ENCODE peak calls at places on chromosomes 7 and 10, in five cellular contexts. L is astrocyte, P is tibial artery, Q is SK-N-SH, F is dorsolateral prefrontal cortex. D is an unnamed sample.

GRCh38 chr10:52525761-52526160 is 211.7 kb downstream of the DKK1 start:
- DNase-seq in Q (no peak), L (peak; percentile 70), P (no peak), F (no peak), D (peak; percentile 24)

GRCh38 chr7:156665101-156665500 is 24.5 kb downstream of the RNF32 start:
- DNase-seq in P (no peak), F (no peak), Q (no peak), L (peak; percentile 25), D (no peak)

GRCh38 chr7:83210459-83210858 is 47.8 kb upstream of the PCLO start:
- DNase-seq in L (no peak), P (no peak), Q (no peak), F (no peak), D (no peak)

GRCh38 chr7:98394377-98394836 is 6.5 kb downstream of the BAIAP2L1 start:
- DNase-seq in L (peak; percentile 90), F (no peak), P (no peak), Q (no peak), D (peak; percentile 55)

GRCh38 chr7:148856035-148856881 is 27.8 kb downstream of the EZH2 start:
- DNase-seq in F (no peak), Q (peak; percentile 64), P (peak; percentile 25), L (no peak), D (no peak)

GRCh38 chr7:102451371-102452054 is 13.2 kb downstream of the ALKBH4 start:
- DNase-seq in P (no peak), Q (peak; percentile 99), L (no peak), F (no peak), D (no peak)

GRCh38 chr10:784759-785538 is 95.5 kb upstream of the DIP2C start:
- DNase-seq in P (peak; percentile 54), Q (peak; percentile 87), F (peak; percentile 79), L (peak; percentile 77), D (peak; percentile 42)

GRCh38 chr10:17713133-17713532 is 38.9 kb upstream of the TMEM236 start:
- DNase-seq in P (no peak), Q (peak; percentile 49), F (no peak), L (no peak), D (no peak)

GRCh38 chr7:23347007-23347681 is 48.0 kb downstream of the MALSU1 start:
- DNase-seq in Q (no peak), F (no peak), P (no peak), L (no peak), D (no peak)

GRCh38 chr7:157744786-157745601 is 408.2 kb downstream of the DNAJB6 start:
- DNase-seq in P (no peak), F (no peak), Q (no peak), L (no peak), D (no peak)

GRCh38 chr10:13969792-13970140 is 361.0 kb downstream of the FRMD4A start:
- DNase-seq in F (no peak), L (no peak), P (no peak), Q (no peak), D (no peak)

GRCh38 chr7:50068026-50068425 is 25.0 kb downstream of the ZPBP start:
- DNase-seq in Q (no peak), F (no peak), P (no peak), L (peak; percentile 4), D (no peak)

GRCh38 chr10:133013478-133013877 is 71.1 kb upstream of the CFAP46 start:
- DNase-seq in P (no peak), L (no peak), F (no peak), Q (no peak), D (no peak)

GRCh38 chr10:35217458-35217857 is 90.8 kb downstream of the CREM start:
- DNase-seq in P (no peak), L (peak; percentile 3), Q (no peak), F (no peak), D (no peak)

GRCh38 chr7:106071999-106072714 is 40.0 kb downstream of the SYPL1 start:
- DNase-seq in F (no peak), Q (peak; percentile 71), P (no peak), L (no peak), D (no peak)

GRCh38 chr10:71740069-71740468 is 20.5 kb upstream of the C10orf105 start:
- DNase-seq in P (peak; percentile 68), L (peak; percentile 26), Q (no peak), F (no peak), D (peak; percentile 63)

GRCh38 chr10:96756111-96756903 is 36.0 kb upstream of the PIK3AP1 start:
- DNase-seq in F (no peak), Q (no peak), P (no peak), L (no peak), D (no peak)

GRCh38 chr10:22477365-22478287 is 132.3 kb downstream of the SPAG6 start:
- DNase-seq in F (no peak), Q (peak; percentile 20), P (no peak), L (no peak), D (no peak)
- H3K27me3 ChIP-seq in F (no peaks in the 10 kb centered on the region), Q (peaks cover 12% of the 10 kb centered on the region), P (peaks cover 51% of the 10 kb centered on the region), L (peaks cover 58% of the 10 kb centered on the region), D (peaks cover 66% of the 10 kb centered on the region)

DNA sequence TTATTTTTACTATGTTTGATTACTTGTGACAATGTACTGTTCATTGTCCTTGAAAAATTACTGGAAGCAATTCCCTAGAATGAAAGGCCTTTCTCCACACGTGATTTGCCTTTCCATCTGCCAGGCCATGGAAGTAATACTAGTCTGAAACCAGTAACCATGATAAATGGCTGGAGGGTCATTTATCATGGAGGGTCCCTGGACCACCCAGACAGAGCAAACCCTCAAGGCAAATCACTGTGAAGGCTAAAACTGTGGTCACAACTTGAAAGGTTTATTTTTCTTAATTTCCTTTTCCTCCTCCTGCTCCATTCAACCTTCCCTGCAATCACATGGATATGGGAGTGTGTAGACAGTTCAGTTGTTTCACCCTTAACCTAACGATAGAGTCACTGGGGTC is 16.4 kb downstream of the BRAF start:
- DNase-seq in L (no peak), P (no peak), F (no peak), Q (no peak), D (no peak)
- TF ChIP-seq CTCF in L (no peak), P (no peak), F (no peak), Q (no peak), D (no peak)

GRCh38 chr10:99924856-99925255 is 84.9 kb downstream of the DNMBP start:
- DNase-seq in F (no peak), P (no peak), L (no peak), Q (no peak), D (no peak)

GRCh38 chr10:99929360-99929759 is 80.4 kb downstream of the DNMBP start:
- DNase-seq in F (no peak), P (no peak), Q (no peak), L (no peak), D (no peak)

GRCh38 chr10:99930731-99931550 is 78.8 kb downstream of the DNMBP start:
- DNase-seq in P (no peak), L (peak; percentile 81), Q (no peak), F (no peak), D (no peak)

GRCh38 chr10:99926925-99927718 is 82.6 kb downstream of the DNMBP start:
- DNase-seq in Q (no peak), P (peak; percentile 32), F (no peak), L (peak; percentile 63), D (no peak)

DNA sequence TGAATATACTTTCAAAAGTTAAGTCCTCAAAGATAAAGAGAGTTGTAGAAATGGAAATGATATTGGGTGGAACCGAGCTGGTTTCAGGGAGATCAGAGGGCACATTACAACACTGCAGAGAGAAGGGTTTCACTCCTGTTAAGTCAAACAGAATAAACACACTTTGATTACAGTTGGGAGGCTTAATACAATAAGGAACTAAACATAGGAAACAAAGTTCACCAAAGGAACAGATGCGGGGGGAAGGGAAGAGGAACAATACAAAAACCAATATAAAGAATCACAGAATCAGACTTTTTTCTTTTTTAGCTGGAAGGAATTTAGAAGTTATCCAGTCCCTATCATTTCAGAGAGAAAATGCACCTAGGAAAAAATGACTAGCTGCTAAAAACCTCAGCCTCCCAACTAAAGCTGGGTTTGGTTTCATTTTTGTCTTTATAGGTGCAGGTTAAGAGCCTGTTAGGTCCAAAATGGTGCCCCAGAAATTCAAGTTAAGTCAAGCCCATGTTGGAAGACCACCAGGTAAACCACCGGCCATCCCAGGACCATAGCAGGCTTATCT is 81.9 kb downstream of the DNMBP start:
- DNase-seq in Q (no peak), L (no peak), F (no peak), P (no peak), D (no peak)
- H3K4me3 ChIP-seq in Q (no peak overlapping the region), L (no peak overlapping the region), F (no peak overlapping the region), P (no peak overlapping the region), D (no peak overlapping the region)

GRCh38 chr10:49691588-49691987 is 12.1 kb downstream of the C10orf53 start:
- DNase-seq in F (no peak), Q (no peak), L (no peak), P (no peak), D (no peak)

GRCh38 chr10:49686651-49687050 is 7.2 kb downstream of the C10orf53 start:
- DNase-seq in L (no peak), F (no peak), P (no peak), Q (no peak), D (no peak)

GRCh38 chr10:49688920-49689319 is 9.5 kb downstream of the C10orf53 start:
- DNase-seq in Q (no peak), L (no peak), P (no peak), F (no peak), D (no peak)

GRCh38 chr10:49690673-49691356 is 11.4 kb downstream of the C10orf53 start:
- DNase-seq in P (no peak), F (no peak), Q (peak; percentile 70), L (no peak), D (no peak)

GRCh38 chr10:49689882-49690510 is 10.5 kb downstream of the C10orf53 start:
- DNase-seq in F (no peak), L (no peak), P (no peak), Q (no peak), D (no peak)
- H3K27me3 ChIP-seq in F (peaks cover 6% of the 10 kb centered on the region), L (peaks cover 29% of the 10 kb centered on the region), P (peaks cover 31% of the 10 kb centered on the region), Q (no peaks in the 10 kb centered on the region), D (peaks cover 50% of the 10 kb centered on the region)

DNA sequence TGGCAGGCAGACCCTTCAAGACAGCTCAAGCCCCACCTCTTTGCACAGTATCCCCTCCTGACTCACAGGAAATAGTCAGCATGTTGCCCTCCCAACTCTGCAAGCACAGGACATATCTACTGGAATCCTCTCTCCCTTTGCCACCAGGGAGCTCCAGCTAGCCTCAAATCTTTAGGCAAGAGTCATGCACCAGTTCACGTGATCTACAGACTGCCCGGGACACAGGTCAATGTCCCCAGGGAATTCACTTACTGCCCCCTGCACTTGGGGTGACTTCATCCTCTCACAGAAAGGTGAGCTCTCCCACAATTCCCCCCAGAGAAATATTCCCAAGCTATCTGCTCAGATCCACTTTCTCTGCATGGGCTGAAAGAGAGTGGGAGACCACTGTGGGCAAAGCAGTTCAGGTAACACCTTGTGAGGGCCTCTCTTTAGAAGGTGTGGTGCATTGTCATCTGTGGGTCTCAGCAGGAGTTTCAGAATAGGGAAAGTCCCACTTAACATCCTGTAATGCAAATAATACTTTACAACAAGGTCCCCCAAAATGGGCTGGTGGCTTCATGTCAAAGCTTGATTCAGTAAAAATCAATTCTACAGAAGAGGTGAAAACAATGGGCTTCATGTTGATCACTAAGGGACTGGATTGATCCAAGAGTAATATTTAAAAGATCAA is 129.9 kb downstream of the NOC3L start:
- DNase-seq in F (no peak), Q (no peak), P (no peak), L (no peak), D (no peak)
- TF ChIP-seq CTCF in F (no peak), Q (no peak), P (no peak), L (no peak), D (peak; percentile 1)

D was measured in AG04450.